ENCODE peak calls at places on chromosome 16, in five cellular contexts. W, S, U, O and M are unnamed samples.

GRCh38 chr16:88469615-88470395 is 16.7 kb downstream of the ZFPM1 start:
- DNase-seq in U (peak; percentile 56), S (no peak), W (no peak), O (no peak), M (no peak)

GRCh38 chr16:23952128-23953041 is 116.6 kb downstream of the PRKCB start:
- DNase-seq in O (no peak), W (no peak), S (no peak), U (peak; percentile 37), M (no peak)

GRCh38 chr16:50917941-50918340 is 176.1 kb downstream of the CYLD start:
- DNase-seq in O (no peak), S (no peak), U (no peak), W (no peak), M (no peak)

GRCh38 chr16:8859913-8860881 is 8.6 kb downstream of the CARHSP1 start:
- DNase-seq in W (no peak), S (no peak), O (no peak), U (no peak), M (no peak)

GRCh38 chr16:89847056-89847929 is 19.0 kb downstream of the SPIRE2 start:
- DNase-seq in W (no peak), U (no peak), O (no peak), S (no peak), M (no peak)

GRCh38 chr16:79269211-79269863 is 331.2 kb downstream of the MAF start:
- DNase-seq in S (no peak), O (no peak), W (no peak), U (peak; percentile 72), M (no peak)

GRCh38 chr16:67649494-67649931 is 4.6 kb downstream of the CARMIL2 start:
- DNase-seq in O (no peak), W (peak; percentile 47), S (no peak), U (no peak), M (no peak)

GRCh38 chr16:26795184-26795583 is 271.5 kb upstream of the C16orf82 start:
- DNase-seq in U (peak; percentile 56), S (no peak), O (no peak), W (no peak), M (no peak)

GRCh38 chr16:86926146-86926545 is 347.8 kb downstream of the FOXL1 start:
- DNase-seq in U (no peak), W (no peak), O (no peak), S (no peak), M (no peak)

GRCh38 chr16:87165151-87165550 is 152.0 kb downstream of the C16orf95 start:
- DNase-seq in U (no peak), W (no peak), S (no peak), O (no peak), M (no peak)

GRCh38 chr16:67542464-67542863 is 13.8 kb downstream of the RIPOR1 start:
- DNase-seq in W (no peak), O (no peak), S (peak; percentile 62), U (peak; percentile 94), M (no peak)

GRCh38 chr16:75931043-75931442 is 204.8 kb upstream of the CPHXL start:
- DNase-seq in S (no peak), U (no peak), O (no peak), W (no peak), M (no peak)

GRCh38 chr16:11425140-11425539 is 79.9 kb downstream of the RMI2 start:
- DNase-seq in O (no peak), W (no peak), U (no peak), S (no peak), M (no peak)

GRCh38 chr16:1763521-1764511 is 7.5 kb downstream of the NME3 start:
- DNase-seq in O (no peak), S (no peak), U (no peak), W (no peak), M (no peak)

GRCh38 chr16:74723224-74723623 is 22.6 kb upstream of the MLKL start:
- DNase-seq in U (no peak), S (no peak), W (no peak), O (no peak), M (no peak)

GRCh38 chr16:15542261-15542660 is 100.7 kb downstream of the MARF1 start:
- DNase-seq in U (no peak), W (no peak), S (no peak), O (no peak), M (no peak)

GRCh38 chr16:50473375-50473945 is 74.7 kb upstream of the NKD1 start:
- DNase-seq in W (no peak), S (no peak), O (no peak), U (no peak), M (no peak)

GRCh38 chr16:31214705-31215286 is 877 bp downstream of the TRIM72 start:
- DNase-seq in U (no peak), S (no peak), O (no peak), W (no peak), M (no peak)